ENCODE peak calls at places on chromosomes 3 and 15, in eight cellular contexts. One of them, this sample, is unnamed.
A peak's percentile ranks its signal among the peaks of the same experiment; 100 is the strongest.

GRCh38 chr15:88221836-88222235 is 34.7 kb downstream of the NTRK3 start:
- DNase-seq in omental fat pad: no peak
- DNase-seq in astrocyte of the spinal cord: no peak
- DNase-seq in dermis microvascular lymphatic vessel endothelial cell: no peak
- DNase-seq in fibroblast of gingiva: no peak
- DNase-seq in neural crest cell: no peak
- DNase-seq in T-helper 2 cell: no peak
- DNase-seq in HuH-7: no peak
- DNase-seq in this sample: no peak

GRCh38 chr3:34301313-34301712 is 502.9 kb downstream of the PDCD6IP start:
- DNase-seq in omental fat pad: no peak
- DNase-seq in astrocyte of the spinal cord: no peak
- DNase-seq in dermis microvascular lymphatic vessel endothelial cell: no peak
- DNase-seq in fibroblast of gingiva: no peak
- DNase-seq in neural crest cell: no peak
- DNase-seq in T-helper 2 cell: no peak
- DNase-seq in HuH-7: no peak
- DNase-seq in this sample: no peak

GRCh38 chr15:85515212-85515611 is 134.8 kb downstream of the AKAP13 start:
- DNase-seq in omental fat pad: no peak
- DNase-seq in astrocyte of the spinal cord: no peak
- DNase-seq in dermis microvascular lymphatic vessel endothelial cell: no peak
- DNase-seq in fibroblast of gingiva: no peak
- DNase-seq in neural crest cell: no peak
- DNase-seq in T-helper 2 cell: no peak
- DNase-seq in HuH-7: peak; percentile 52
- DNase-seq in this sample: no peak

GRCh38 chr3:178195824-178196223 is 340.4 kb upstream of the KCNMB2 start:
- DNase-seq in omental fat pad: no peak
- DNase-seq in astrocyte of the spinal cord: peak; percentile 52
- DNase-seq in dermis microvascular lymphatic vessel endothelial cell: peak; percentile 6
- DNase-seq in fibroblast of gingiva: peak; percentile 58
- DNase-seq in neural crest cell: no peak
- DNase-seq in T-helper 2 cell: no peak
- DNase-seq in HuH-7: no peak
- DNase-seq in this sample: no peak

GRCh38 chr3:123383101-123384053 is 65.5 kb downstream of the ADCY5 start:
- DNase-seq in omental fat pad: no peak
- DNase-seq in astrocyte of the spinal cord: no peak
- DNase-seq in dermis microvascular lymphatic vessel endothelial cell: no peak
- DNase-seq in fibroblast of gingiva: no peak
- DNase-seq in neural crest cell: no peak
- DNase-seq in T-helper 2 cell: no peak
- DNase-seq in HuH-7: no peak
- DNase-seq in this sample: no peak

GRCh38 chr15:92897620-92898019 is 2.5 kb upstream of the CHD2 start:
- DNase-seq in omental fat pad: no peak
- DNase-seq in astrocyte of the spinal cord: no peak
- DNase-seq in dermis microvascular lymphatic vessel endothelial cell: no peak
- DNase-seq in fibroblast of gingiva: no peak
- DNase-seq in neural crest cell: no peak
- DNase-seq in T-helper 2 cell: no peak
- DNase-seq in HuH-7: no peak
- DNase-seq in this sample: no peak

GRCh38 chr15:101043911-101044624 is 124.9 kb downstream of the LRRK1 start:
- DNase-seq in omental fat pad: peak; percentile 8
- DNase-seq in astrocyte of the spinal cord: no peak
- DNase-seq in dermis microvascular lymphatic vessel endothelial cell: no peak
- DNase-seq in fibroblast of gingiva: no peak
- DNase-seq in neural crest cell: no peak
- DNase-seq in T-helper 2 cell: no peak
- DNase-seq in HuH-7: no peak
- DNase-seq in this sample: no peak

GRCh38 chr3:129317876-129318275 is 39.2 kb downstream of the HMCES start:
- DNase-seq in omental fat pad: peak; percentile 8
- DNase-seq in astrocyte of the spinal cord: no peak
- DNase-seq in dermis microvascular lymphatic vessel endothelial cell: no peak
- DNase-seq in fibroblast of gingiva: no peak
- DNase-seq in neural crest cell: no peak
- DNase-seq in T-helper 2 cell: no peak
- DNase-seq in HuH-7: no peak
- DNase-seq in this sample: no peak

GRCh38 chr15:63501256-63502089 is 2.9 kb upstream of the USP3 start:
- DNase-seq in omental fat pad: peak; percentile 80
- DNase-seq in astrocyte of the spinal cord: peak; percentile 94
- DNase-seq in dermis microvascular lymphatic vessel endothelial cell: peak; percentile 83
- DNase-seq in fibroblast of gingiva: peak; percentile 97
- DNase-seq in neural crest cell: no peak
- DNase-seq in T-helper 2 cell: peak; percentile 45
- DNase-seq in HuH-7: no peak
- DNase-seq in this sample: no peak

GRCh38 chr3:134988666-134989065 is 193.6 kb downstream of the EPHB1 start:
- DNase-seq in omental fat pad: no peak
- DNase-seq in astrocyte of the spinal cord: no peak
- DNase-seq in dermis microvascular lymphatic vessel endothelial cell: no peak
- DNase-seq in fibroblast of gingiva: no peak
- DNase-seq in neural crest cell: no peak
- DNase-seq in T-helper 2 cell: no peak
- DNase-seq in HuH-7: no peak
- DNase-seq in this sample: no peak

GRCh38 chr3:142209655-142210054 is 15.7 kb downstream of the GK5 start:
- DNase-seq in omental fat pad: no peak
- DNase-seq in astrocyte of the spinal cord: peak; percentile 79
- DNase-seq in dermis microvascular lymphatic vessel endothelial cell: peak; percentile 92
- DNase-seq in fibroblast of gingiva: peak; percentile 88
- DNase-seq in neural crest cell: no peak
- DNase-seq in T-helper 2 cell: no peak
- DNase-seq in HuH-7: no peak
- DNase-seq in this sample: peak; percentile 66

GRCh38 chr3:16522820-16523219 is 9.3 kb upstream of the RFTN1 start:
- DNase-seq in omental fat pad: no peak
- DNase-seq in astrocyte of the spinal cord: no peak
- DNase-seq in dermis microvascular lymphatic vessel endothelial cell: peak; percentile 32
- DNase-seq in fibroblast of gingiva: no peak
- DNase-seq in neural crest cell: no peak
- DNase-seq in T-helper 2 cell: no peak
- DNase-seq in HuH-7: no peak
- DNase-seq in this sample: no peak

GRCh38 chr3:62368705-62369475 is 4.5 kb downstream of the FEZF2 start:
- DNase-seq in omental fat pad: no peak
- DNase-seq in astrocyte of the spinal cord: no peak
- DNase-seq in dermis microvascular lymphatic vessel endothelial cell: no peak
- DNase-seq in fibroblast of gingiva: no peak
- DNase-seq in neural crest cell: no peak
- DNase-seq in T-helper 2 cell: no peak
- DNase-seq in HuH-7: no peak
- DNase-seq in this sample: no peak

GRCh38 chr3:42489116-42489936 is 13.1 kb upstream of the VIPR1 start:
- DNase-seq in omental fat pad: no peak
- DNase-seq in astrocyte of the spinal cord: no peak
- DNase-seq in dermis microvascular lymphatic vessel endothelial cell: no peak
- DNase-seq in fibroblast of gingiva: no peak
- DNase-seq in neural crest cell: no peak
- DNase-seq in T-helper 2 cell: no peak
- DNase-seq in HuH-7: no peak
- DNase-seq in this sample: no peak

GRCh38 chr3:34237946-34238345 is 439.5 kb downstream of the PDCD6IP start:
- DNase-seq in omental fat pad: no peak
- DNase-seq in astrocyte of the spinal cord: peak; percentile 88
- DNase-seq in dermis microvascular lymphatic vessel endothelial cell: no peak
- DNase-seq in fibroblast of gingiva: no peak
- DNase-seq in neural crest cell: no peak
- DNase-seq in T-helper 2 cell: no peak
- DNase-seq in HuH-7: no peak
- DNase-seq in this sample: no peak

GRCh38 chr3:139534992-139535879 is 4.3 kb downstream of the RBP1 start:
- DNase-seq in omental fat pad: no peak
- DNase-seq in astrocyte of the spinal cord: peak; percentile 91
- DNase-seq in dermis microvascular lymphatic vessel endothelial cell: peak; percentile 70
- DNase-seq in fibroblast of gingiva: peak; percentile 21
- DNase-seq in neural crest cell: no peak
- DNase-seq in T-helper 2 cell: no peak
- DNase-seq in HuH-7: peak; percentile 32
- DNase-seq in this sample: peak; percentile 13

GRCh38 chr3:32305477-32305876 is 67.0 kb downstream of the CMTM8 start:
- DNase-seq in omental fat pad: no peak
- DNase-seq in astrocyte of the spinal cord: no peak
- DNase-seq in dermis microvascular lymphatic vessel endothelial cell: no peak
- DNase-seq in fibroblast of gingiva: no peak
- DNase-seq in neural crest cell: no peak
- DNase-seq in T-helper 2 cell: no peak
- DNase-seq in HuH-7: no peak
- DNase-seq in this sample: no peak

GRCh38 chr15:101326462-101327146 is 31.6 kb upstream of the SNRPA1 start:
- DNase-seq in omental fat pad: no peak
- DNase-seq in astrocyte of the spinal cord: no peak
- DNase-seq in dermis microvascular lymphatic vessel endothelial cell: no peak
- DNase-seq in fibroblast of gingiva: no peak
- DNase-seq in neural crest cell: no peak
- DNase-seq in T-helper 2 cell: no peak
- DNase-seq in HuH-7: no peak
- DNase-seq in this sample: no peak

GRCh38 chr3:125410922-125411321 is 35.8 kb upstream of the ZNF148 start:
- DNase-seq in omental fat pad: no peak
- DNase-seq in astrocyte of the spinal cord: no peak
- DNase-seq in dermis microvascular lymphatic vessel endothelial cell: no peak
- DNase-seq in fibroblast of gingiva: no peak
- DNase-seq in neural crest cell: no peak
- DNase-seq in T-helper 2 cell: no peak
- DNase-seq in HuH-7: no peak
- DNase-seq in this sample: no peak

GRCh38 chr3:28940530-28940929 is 340.3 kb upstream of the RBMS3 start:
- DNase-seq in omental fat pad: no peak
- DNase-seq in astrocyte of the spinal cord: peak; percentile 97
- DNase-seq in dermis microvascular lymphatic vessel endothelial cell: peak; percentile 36
- DNase-seq in fibroblast of gingiva: peak; percentile 97
- DNase-seq in neural crest cell: no peak
- DNase-seq in T-helper 2 cell: no peak
- DNase-seq in HuH-7: no peak
- DNase-seq in this sample: no peak

GRCh38 chr3:66413151-66413751 is 87.6 kb downstream of the LRIG1 start:
- DNase-seq in omental fat pad: no peak
- DNase-seq in astrocyte of the spinal cord: peak; percentile 91
- DNase-seq in dermis microvascular lymphatic vessel endothelial cell: no peak
- DNase-seq in fibroblast of gingiva: peak; percentile 74
- DNase-seq in neural crest cell: no peak
- DNase-seq in T-helper 2 cell: no peak
- DNase-seq in HuH-7: no peak
- DNase-seq in this sample: no peak

GRCh38 chr15:65824941-65825544 is 33.0 kb upstream of the DENND4A start:
- DNase-seq in omental fat pad: peak; percentile 32
- DNase-seq in astrocyte of the spinal cord: peak; percentile 26
- DNase-seq in dermis microvascular lymphatic vessel endothelial cell: no peak
- DNase-seq in fibroblast of gingiva: peak; percentile 73
- DNase-seq in neural crest cell: no peak
- DNase-seq in T-helper 2 cell: no peak
- DNase-seq in HuH-7: no peak
- DNase-seq in this sample: no peak

GRCh38 chr3:120224249-120224648 is 60.8 kb downstream of the GPR156 start:
- DNase-seq in omental fat pad: no peak
- DNase-seq in astrocyte of the spinal cord: no peak
- DNase-seq in dermis microvascular lymphatic vessel endothelial cell: no peak
- DNase-seq in fibroblast of gingiva: no peak
- DNase-seq in neural crest cell: no peak
- DNase-seq in T-helper 2 cell: no peak
- DNase-seq in HuH-7: no peak
- DNase-seq in this sample: no peak

GRCh38 chr15:70761046-70761445 is 2.3 kb downstream of the UACA start:
- DNase-seq in omental fat pad: no peak
- DNase-seq in astrocyte of the spinal cord: no peak
- DNase-seq in dermis microvascular lymphatic vessel endothelial cell: peak; percentile 31
- DNase-seq in fibroblast of gingiva: no peak
- DNase-seq in neural crest cell: no peak
- DNase-seq in T-helper 2 cell: no peak
- DNase-seq in HuH-7: no peak
- DNase-seq in this sample: no peak

GRCh38 chr3:69855436-69856162 is 116.3 kb downstream of the MITF start:
- DNase-seq in omental fat pad: no peak
- DNase-seq in astrocyte of the spinal cord: peak; percentile 44
- DNase-seq in dermis microvascular lymphatic vessel endothelial cell: peak; percentile 79
- DNase-seq in fibroblast of gingiva: peak; percentile 42
- DNase-seq in neural crest cell: no peak
- DNase-seq in T-helper 2 cell: no peak
- DNase-seq in HuH-7: no peak
- DNase-seq in this sample: peak; percentile 8

GRCh38 chr15:47788685-47789084 is 71.4 kb downstream of the SEMA6D start:
- DNase-seq in omental fat pad: no peak
- DNase-seq in astrocyte of the spinal cord: no peak
- DNase-seq in dermis microvascular lymphatic vessel endothelial cell: no peak
- DNase-seq in fibroblast of gingiva: no peak
- DNase-seq in neural crest cell: no peak
- DNase-seq in T-helper 2 cell: no peak
- DNase-seq in HuH-7: no peak
- DNase-seq in this sample: no peak

GRCh38 chr3:152448091-152448490 is 179.4 kb downstream of the MBNL1 start:
- DNase-seq in omental fat pad: no peak
- DNase-seq in astrocyte of the spinal cord: no peak
- DNase-seq in dermis microvascular lymphatic vessel endothelial cell: no peak
- DNase-seq in fibroblast of gingiva: no peak
- DNase-seq in neural crest cell: no peak
- DNase-seq in T-helper 2 cell: no peak
- DNase-seq in HuH-7: no peak
- DNase-seq in this sample: no peak

GRCh38 chr15:42137461-42138261 is 18.8 kb downstream of the PLA2G4F start:
- DNase-seq in omental fat pad: no peak
- DNase-seq in astrocyte of the spinal cord: peak; percentile 57
- DNase-seq in dermis microvascular lymphatic vessel endothelial cell: peak; percentile 57
- DNase-seq in fibroblast of gingiva: peak; percentile 24
- DNase-seq in neural crest cell: peak; percentile 22
- DNase-seq in T-helper 2 cell: no peak
- DNase-seq in HuH-7: no peak
- DNase-seq in this sample: peak; percentile 13

GRCh38 chr3:25856902-25857518 is 67.1 kb downstream of the OXSM start:
- DNase-seq in omental fat pad: no peak
- DNase-seq in astrocyte of the spinal cord: peak; percentile 58
- DNase-seq in dermis microvascular lymphatic vessel endothelial cell: peak; percentile 55
- DNase-seq in fibroblast of gingiva: peak; percentile 47
- DNase-seq in neural crest cell: no peak
- DNase-seq in T-helper 2 cell: no peak
- DNase-seq in HuH-7: peak; percentile 68
- DNase-seq in this sample: no peak

GRCh38 chr15:85706779-85707518 is 87.8 kb downstream of the KLHL25 start:
- DNase-seq in omental fat pad: no peak
- DNase-seq in astrocyte of the spinal cord: peak; percentile 62
- DNase-seq in dermis microvascular lymphatic vessel endothelial cell: peak; percentile 56
- DNase-seq in fibroblast of gingiva: peak; percentile 3
- DNase-seq in neural crest cell: no peak
- DNase-seq in T-helper 2 cell: no peak
- DNase-seq in HuH-7: no peak
- DNase-seq in this sample: no peak

GRCh38 chr3:59759298-59760169 is 709.7 kb upstream of the CFAP20DC start:
- DNase-seq in omental fat pad: no peak
- DNase-seq in astrocyte of the spinal cord: no peak
- DNase-seq in dermis microvascular lymphatic vessel endothelial cell: no peak
- DNase-seq in fibroblast of gingiva: no peak
- DNase-seq in neural crest cell: no peak
- DNase-seq in T-helper 2 cell: no peak
- DNase-seq in HuH-7: no peak
- DNase-seq in this sample: no peak

GRCh38 chr3:144585408-144585807 is 613.8 kb downstream of the DIPK2A start:
- DNase-seq in omental fat pad: no peak
- DNase-seq in astrocyte of the spinal cord: no peak
- DNase-seq in dermis microvascular lymphatic vessel endothelial cell: no peak
- DNase-seq in fibroblast of gingiva: no peak
- DNase-seq in neural crest cell: no peak
- DNase-seq in T-helper 2 cell: no peak
- DNase-seq in HuH-7: no peak
- DNase-seq in this sample: no peak

GRCh38 chr3:12097972-12098371 is 60.7 kb downstream of the TIMP4 start:
- DNase-seq in omental fat pad: no peak
- DNase-seq in astrocyte of the spinal cord: no peak
- DNase-seq in dermis microvascular lymphatic vessel endothelial cell: no peak
- DNase-seq in fibroblast of gingiva: no peak
- DNase-seq in neural crest cell: no peak
- DNase-seq in T-helper 2 cell: no peak
- DNase-seq in HuH-7: no peak
- DNase-seq in this sample: no peak

GRCh38 chr3:39541917-39542329 is 74.4 kb downstream of the MOBP start:
- DNase-seq in omental fat pad: no peak
- DNase-seq in astrocyte of the spinal cord: peak; percentile 22
- DNase-seq in dermis microvascular lymphatic vessel endothelial cell: peak; percentile 64
- DNase-seq in fibroblast of gingiva: no peak
- DNase-seq in neural crest cell: no peak
- DNase-seq in T-helper 2 cell: no peak
- DNase-seq in HuH-7: no peak
- DNase-seq in this sample: peak; percentile 13

This sample was measured in pulmonary artery endothelial cell.